ENCODE peak calls at places on chromosomes 13 and 19, in seven cellular contexts. One of them, this sample, is unnamed.

GRCh38 chr13:62294210-62294609 is 878.6 kb upstream of the PCDH20 start:
- DNase-seq in IMR-90: peak; percentile 18
- DNase-seq in right lobe of liver: no peak
- DNase-seq in endothelial cell of umbilical vein: no peak
- DNase-seq in tibial nerve: no peak
- DNase-seq in heart left ventricle: no peak
- DNase-seq in H54: no peak
- DNase-seq in this sample: no peak

GRCh38 chr13:43676320-43676719 is 110.5 kb downstream of the ENOX1 start:
- DNase-seq in endothelial cell of umbilical vein: no peak
- DNase-seq in tibial nerve: no peak
- DNase-seq in H54: no peak
- DNase-seq in heart left ventricle: no peak
- DNase-seq in IMR-90: no peak
- DNase-seq in right lobe of liver: no peak
- DNase-seq in this sample: no peak

GRCh38 chr19:48910803-48911202 is 10.7 kb downstream of the NUCB1 start:
- DNase-seq in endothelial cell of umbilical vein: no peak
- DNase-seq in heart left ventricle: no peak
- DNase-seq in tibial nerve: no peak
- DNase-seq in IMR-90: no peak
- DNase-seq in H54: no peak
- DNase-seq in right lobe of liver: no peak
- DNase-seq in this sample: no peak

GRCh38 chr13:93635687-93636086 is 409.1 kb downstream of the GPC6 start:
- DNase-seq in IMR-90: peak; percentile 14
- DNase-seq in endothelial cell of umbilical vein: no peak
- DNase-seq in tibial nerve: peak; percentile 15
- DNase-seq in H54: no peak
- DNase-seq in heart left ventricle: no peak
- DNase-seq in right lobe of liver: no peak
- DNase-seq in this sample: no peak

GRCh38 chr13:26517931-26518330 is 39.6 kb upstream of the WASF3 start:
- DNase-seq in endothelial cell of umbilical vein: no peak
- DNase-seq in tibial nerve: no peak
- DNase-seq in IMR-90: no peak
- DNase-seq in H54: no peak
- DNase-seq in right lobe of liver: no peak
- DNase-seq in heart left ventricle: no peak
- DNase-seq in this sample: no peak

GRCh38 chr19:30692517-30692870 is 320.3 kb downstream of the ZNF536 start:
- DNase-seq in endothelial cell of umbilical vein: no peak
- DNase-seq in tibial nerve: no peak
- DNase-seq in IMR-90: no peak
- DNase-seq in right lobe of liver: no peak
- DNase-seq in H54: no peak
- DNase-seq in heart left ventricle: no peak
- DNase-seq in this sample: no peak

GRCh38 chr13:76792680-76793334 is 93.4 kb downstream of the KCTD12 start:
- DNase-seq in right lobe of liver: no peak
- DNase-seq in IMR-90: peak; percentile 66
- DNase-seq in endothelial cell of umbilical vein: peak; percentile 49
- DNase-seq in tibial nerve: no peak
- DNase-seq in H54: no peak
- DNase-seq in heart left ventricle: no peak
- DNase-seq in this sample: no peak

GRCh38 chr13:96900992-96901391 is 93.3 kb downstream of the OXGR1 start:
- DNase-seq in IMR-90: no peak
- DNase-seq in H54: no peak
- DNase-seq in heart left ventricle: no peak
- DNase-seq in endothelial cell of umbilical vein: no peak
- DNase-seq in tibial nerve: no peak
- DNase-seq in right lobe of liver: no peak
- DNase-seq in this sample: no peak

GRCh38 chr19:41248895-41249294 is 15.3 kb upstream of the HNRNPUL1 start:
- DNase-seq in heart left ventricle: no peak
- DNase-seq in endothelial cell of umbilical vein: no peak
- DNase-seq in right lobe of liver: no peak
- DNase-seq in tibial nerve: no peak
- DNase-seq in IMR-90: no peak
- DNase-seq in H54: no peak
- DNase-seq in this sample: no peak

GRCh38 chr13:111245781-111246384 is 74.6 kb upstream of the TEX29 start:
- DNase-seq in right lobe of liver: no peak
- DNase-seq in tibial nerve: no peak
- DNase-seq in IMR-90: peak; percentile 56
- DNase-seq in endothelial cell of umbilical vein: no peak
- DNase-seq in heart left ventricle: no peak
- DNase-seq in H54: no peak
- DNase-seq in this sample: no peak

GRCh38 chr13:36130168-36130541 is 1.0 kb downstream of the DCLK1 start:
- DNase-seq in endothelial cell of umbilical vein: no peak
- DNase-seq in H54: no peak
- DNase-seq in heart left ventricle: no peak
- DNase-seq in IMR-90: no peak
- DNase-seq in right lobe of liver: no peak
- DNase-seq in tibial nerve: no peak
- DNase-seq in this sample: no peak

GRCh38 chr19:50328257-50329145 is 676 bp downstream of the KCNC3 start:
- DNase-seq in tibial nerve: no peak
- DNase-seq in right lobe of liver: no peak
- DNase-seq in heart left ventricle: no peak
- DNase-seq in endothelial cell of umbilical vein: peak; percentile 7
- DNase-seq in IMR-90: no peak
- DNase-seq in H54: no peak
- DNase-seq in this sample: no peak

GRCh38 chr13:95641961-95642621 is 2.4 kb downstream of the DZIP1 start:
- DNase-seq in tibial nerve: no peak
- DNase-seq in IMR-90: peak; percentile 43
- DNase-seq in heart left ventricle: peak; percentile 72
- DNase-seq in endothelial cell of umbilical vein: peak; percentile 52
- DNase-seq in right lobe of liver: peak; percentile 82
- DNase-seq in H54: no peak
- DNase-seq in this sample: no peak

GRCh38 chr19:54248016-54248601 is 5.5 kb upstream of the LILRA6 start:
- DNase-seq in tibial nerve: no peak
- DNase-seq in heart left ventricle: no peak
- DNase-seq in H54: no peak
- DNase-seq in IMR-90: peak; percentile 26
- DNase-seq in endothelial cell of umbilical vein: peak; percentile 75
- DNase-seq in right lobe of liver: no peak
- DNase-seq in this sample: peak; percentile 67

GRCh38 chr13:55528434-55528833 is 1612.3 kb upstream of the PRR20A start:
- DNase-seq in IMR-90: no peak
- DNase-seq in right lobe of liver: no peak
- DNase-seq in endothelial cell of umbilical vein: no peak
- DNase-seq in heart left ventricle: no peak
- DNase-seq in H54: no peak
- DNase-seq in tibial nerve: no peak
- DNase-seq in this sample: no peak

GRCh38 chr19:46495789-46496099 is at the start of gene PNMA8B:
- DNase-seq in heart left ventricle: peak; percentile 80
- DNase-seq in right lobe of liver: peak; percentile 30
- DNase-seq in H54: no peak
- DNase-seq in tibial nerve: no peak
- DNase-seq in endothelial cell of umbilical vein: no peak
- DNase-seq in IMR-90: peak; percentile 27
- DNase-seq in this sample: no peak

GRCh38 chr13:44577236-44578063 is 1.3 kb upstream of the TSC22D1 start:
- DNase-seq in endothelial cell of umbilical vein: peak; percentile 96
- DNase-seq in heart left ventricle: peak; percentile 98
- DNase-seq in H54: peak; percentile 78
- DNase-seq in IMR-90: peak; percentile 95
- DNase-seq in right lobe of liver: peak; percentile 95
- DNase-seq in tibial nerve: peak; percentile 93
- DNase-seq in this sample: peak; percentile 96

GRCh38 chr13:27481766-27482165 is 31.4 kb upstream of the MTIF3 start:
- DNase-seq in endothelial cell of umbilical vein: peak; percentile 28
- DNase-seq in H54: peak; percentile 17
- DNase-seq in right lobe of liver: peak; percentile 62
- DNase-seq in IMR-90: peak; percentile 10
- DNase-seq in tibial nerve: no peak
- DNase-seq in heart left ventricle: peak; percentile 67
- DNase-seq in this sample: no peak

GRCh38 chr13:97266328-97266727 is 44.2 kb downstream of the MBNL2 start:
- DNase-seq in tibial nerve: no peak
- DNase-seq in IMR-90: no peak
- DNase-seq in right lobe of liver: no peak
- DNase-seq in endothelial cell of umbilical vein: no peak
- DNase-seq in heart left ventricle: no peak
- DNase-seq in H54: no peak
- DNase-seq in this sample: no peak

GRCh38 chr13:96020155-96020575 is 33.0 kb downstream of the UGGT2 start:
- DNase-seq in tibial nerve: no peak
- DNase-seq in endothelial cell of umbilical vein: peak; percentile 77
- DNase-seq in heart left ventricle: no peak
- DNase-seq in right lobe of liver: no peak
- DNase-seq in H54: peak; percentile 38
- DNase-seq in IMR-90: peak; percentile 67
- DNase-seq in this sample: no peak

GRCh38 chr13:66958611-66959010 is 271.5 kb downstream of the PCDH9 start:
- DNase-seq in endothelial cell of umbilical vein: no peak
- DNase-seq in right lobe of liver: no peak
- DNase-seq in heart left ventricle: no peak
- DNase-seq in tibial nerve: no peak
- DNase-seq in H54: no peak
- DNase-seq in IMR-90: no peak
- DNase-seq in this sample: no peak

GRCh38 chr13:69828527-69828926 is 279.1 kb upstream of the ATXN8OS start:
- DNase-seq in tibial nerve: no peak
- DNase-seq in H54: no peak
- DNase-seq in heart left ventricle: no peak
- DNase-seq in IMR-90: no peak
- DNase-seq in right lobe of liver: no peak
- DNase-seq in endothelial cell of umbilical vein: no peak
- DNase-seq in this sample: no peak

GRCh38 chr19:18842166-18842565 is 10.4 kb downstream of the UPF1 start:
- DNase-seq in IMR-90: no peak
- DNase-seq in endothelial cell of umbilical vein: no peak
- DNase-seq in H54: no peak
- DNase-seq in right lobe of liver: no peak
- DNase-seq in heart left ventricle: no peak
- DNase-seq in tibial nerve: no peak
- DNase-seq in this sample: no peak
- TF ChIP-seq POLR2A in IMR-90: no peak
- TF ChIP-seq POLR2A in endothelial cell of umbilical vein: no peak
- TF ChIP-seq POLR2A in H54: no peak
- TF ChIP-seq POLR2A in right lobe of liver: no peak
- TF ChIP-seq POLR2A in heart left ventricle: no peak
- TF ChIP-seq POLR2A in tibial nerve: no peak
- TF ChIP-seq POLR2A in this sample: no peak

DNA sequence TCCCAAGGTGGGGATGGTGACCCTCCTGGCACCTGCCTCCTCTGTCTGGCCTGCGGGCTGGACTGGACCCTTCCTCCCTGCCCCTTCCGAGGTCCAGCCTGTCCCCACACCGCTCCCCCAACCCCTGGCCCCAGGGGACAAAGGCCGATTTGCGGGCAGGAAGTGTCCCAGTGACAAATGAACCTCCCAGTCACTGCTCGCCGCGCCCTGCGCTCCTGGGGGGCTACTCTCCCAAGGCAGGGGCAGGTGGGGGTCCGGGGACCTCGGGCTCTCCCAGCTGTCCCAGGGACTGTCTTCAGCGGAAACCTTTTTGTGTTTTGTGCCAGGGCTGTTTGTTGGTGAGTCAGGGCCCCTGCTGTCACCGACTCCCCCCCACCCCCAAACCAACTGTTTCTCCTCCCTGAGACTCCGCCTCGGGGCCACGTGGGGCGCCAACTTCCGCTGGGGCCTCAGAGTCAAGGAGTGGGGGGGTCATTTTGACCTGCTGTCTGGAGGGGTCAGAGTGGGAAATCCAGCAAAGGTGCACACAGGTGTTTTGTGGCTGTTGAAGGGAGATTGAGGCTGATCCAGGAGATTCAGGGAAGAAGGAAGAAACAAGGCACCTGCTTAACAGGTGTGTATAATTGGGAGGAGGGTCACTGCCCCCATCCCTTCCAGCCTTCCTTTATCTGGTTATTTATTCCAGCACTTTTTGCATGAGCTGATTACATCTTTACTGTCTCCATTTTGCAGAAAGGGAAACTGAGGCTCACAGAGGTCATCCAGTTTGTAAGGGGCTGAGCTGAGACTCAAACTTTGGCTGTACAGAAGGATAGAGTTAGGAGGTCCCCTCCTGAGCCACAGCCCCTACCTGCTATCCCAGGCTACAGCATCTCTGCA is 831 bp downstream of the PGPEP1 start:
- DNase-seq in H54: peak; percentile 82
- DNase-seq in heart left ventricle: peak; percentile 80
- DNase-seq in tibial nerve: peak; percentile 21
- DNase-seq in right lobe of liver: peak; percentile 71
- DNase-seq in endothelial cell of umbilical vein: peak; percentile 25
- DNase-seq in IMR-90: peak; percentile 42
- DNase-seq in this sample: peak; percentile 77
- TF ChIP-seq POLR2A in H54: no peak
- TF ChIP-seq POLR2A in heart left ventricle: no peak
- TF ChIP-seq POLR2A in tibial nerve: no peak
- TF ChIP-seq POLR2A in right lobe of liver: no peak
- TF ChIP-seq POLR2A in endothelial cell of umbilical vein: no peak
- TF ChIP-seq POLR2A in IMR-90: no peak
- TF ChIP-seq POLR2A in this sample: no peak

GRCh38 chr13:49443689-49444516 is at the start of the genes CAB39L and SETDB2:
- DNase-seq in heart left ventricle: peak; percentile 99
- DNase-seq in H54: peak; percentile 63
- DNase-seq in right lobe of liver: peak; percentile 99
- DNase-seq in IMR-90: peak; percentile 99
- DNase-seq in endothelial cell of umbilical vein: peak; percentile 99
- DNase-seq in tibial nerve: peak; percentile 98
- DNase-seq in this sample: peak; percentile 99
- TF ChIP-seq POLR2A in heart left ventricle: no peak
- TF ChIP-seq POLR2A in H54: peak; percentile 60
- TF ChIP-seq POLR2A in right lobe of liver: peak; percentile 94
- TF ChIP-seq POLR2A in IMR-90: peak; percentile 85
- TF ChIP-seq POLR2A in endothelial cell of umbilical vein: peak; percentile 56
- TF ChIP-seq POLR2A in tibial nerve: peak; percentile 88
- TF ChIP-seq POLR2A in this sample: peak; percentile 74

DNA sequence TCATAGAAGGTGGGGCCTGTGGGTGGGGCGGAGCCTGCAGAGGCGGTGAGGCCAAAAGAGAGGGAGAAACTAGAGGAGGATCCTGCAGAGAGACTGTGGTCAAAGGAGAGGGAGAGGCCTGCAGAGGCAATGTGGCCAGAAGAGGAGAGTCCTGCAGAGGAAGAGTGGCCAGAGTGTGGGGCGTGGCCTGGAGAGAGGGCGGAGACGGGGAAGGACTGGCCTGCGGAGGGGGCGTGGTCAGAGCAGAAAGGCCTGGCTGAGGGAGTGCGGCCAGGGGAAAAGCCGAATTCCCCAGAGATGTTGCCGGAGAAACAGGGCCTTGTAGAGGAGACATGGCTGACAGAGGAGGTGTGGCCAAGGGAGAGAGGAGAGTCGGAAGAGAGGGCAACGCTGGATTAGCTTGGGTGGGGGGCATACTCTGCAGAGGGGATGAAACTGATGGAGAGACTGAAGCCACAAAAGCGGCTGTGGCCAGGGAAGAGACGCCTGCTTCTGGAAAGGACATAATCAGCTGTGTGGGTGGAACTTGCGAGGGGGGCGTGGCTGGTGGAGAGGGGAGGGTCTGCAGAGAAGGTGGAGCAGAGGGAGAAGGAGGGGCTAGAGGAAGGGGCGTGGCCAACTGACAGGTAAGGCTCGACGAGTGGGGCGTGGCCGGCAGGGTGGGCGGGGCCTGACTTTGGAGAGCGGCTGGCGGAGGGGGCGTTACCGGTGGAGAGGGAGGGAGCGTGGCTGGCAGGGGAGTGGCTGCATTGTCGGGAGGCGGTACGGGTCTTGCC is 2.5 kb downstream of the PRR36 start:
- DNase-seq in IMR-90: peak; percentile 85
- DNase-seq in endothelial cell of umbilical vein: peak; percentile 71
- DNase-seq in tibial nerve: peak; percentile 55
- DNase-seq in right lobe of liver: peak; percentile 84
- DNase-seq in heart left ventricle: peak; percentile 89
- DNase-seq in H54: peak; percentile 83
- DNase-seq in this sample: peak; percentile 93
- TF ChIP-seq POLR2A in IMR-90: no peak
- TF ChIP-seq POLR2A in endothelial cell of umbilical vein: no peak
- TF ChIP-seq POLR2A in tibial nerve: no peak
- TF ChIP-seq POLR2A in right lobe of liver: no peak
- TF ChIP-seq POLR2A in heart left ventricle: no peak
- TF ChIP-seq POLR2A in H54: no peak
- TF ChIP-seq POLR2A in this sample: no peak

This sample was measured in suprapubic skin.